ENCODE peak calls at places on chromosomes 13 and 19, in six cellular contexts. One of them, this sample, is unnamed.
A peak's percentile ranks its signal among the peaks of the same experiment; 100 is the strongest.

GRCh38 chr13:71864094-71864980 is 2.7 kb downstream of the DACH1 start:
- DNase-seq in hepatocyte: peak; percentile 61
- DNase-seq in GM23248: no peak
- DNase-seq in fibroblast of lung: peak; percentile 43
- DNase-seq in astrocyte: no peak
- DNase-seq in IMR-90: no peak
- DNase-seq in this sample: no peak

GRCh38 chr13:77480071-77480470 is 55.4 kb upstream of the SCEL start:
- DNase-seq in hepatocyte: peak; percentile 14
- DNase-seq in GM23248: no peak
- DNase-seq in fibroblast of lung: peak; percentile 2
- DNase-seq in astrocyte: no peak
- DNase-seq in IMR-90: no peak
- DNase-seq in this sample: no peak

GRCh38 chr19:41479757-41480191 is 36.8 kb downstream of the ERICH4 start:
- DNase-seq in hepatocyte: no peak
- DNase-seq in GM23248: no peak
- DNase-seq in fibroblast of lung: no peak
- DNase-seq in astrocyte: no peak
- DNase-seq in IMR-90: no peak
- DNase-seq in this sample: no peak

GRCh38 chr19:31911577-31911976 is 433.8 kb upstream of the ZNF507 start:
- DNase-seq in hepatocyte: no peak
- DNase-seq in GM23248: no peak
- DNase-seq in fibroblast of lung: no peak
- DNase-seq in astrocyte: no peak
- DNase-seq in IMR-90: no peak
- DNase-seq in this sample: no peak

GRCh38 chr13:112097770-112098169 is 30.8 kb downstream of the SOX1 start:
- DNase-seq in hepatocyte: no peak
- DNase-seq in GM23248: no peak
- DNase-seq in fibroblast of lung: no peak
- DNase-seq in astrocyte: no peak
- DNase-seq in IMR-90: no peak
- DNase-seq in this sample: no peak

GRCh38 chr13:28566283-28566682 is 71.4 kb upstream of the FLT1 start:
- DNase-seq in hepatocyte: no peak
- DNase-seq in GM23248: no peak
- DNase-seq in fibroblast of lung: no peak
- DNase-seq in astrocyte: no peak
- DNase-seq in IMR-90: no peak
- DNase-seq in this sample: no peak

GRCh38 chr13:110249326-110249725 is 57.6 kb downstream of the COL4A1 start:
- DNase-seq in hepatocyte: no peak
- DNase-seq in GM23248: no peak
- DNase-seq in fibroblast of lung: no peak
- DNase-seq in astrocyte: no peak
- DNase-seq in IMR-90: no peak
- DNase-seq in this sample: no peak

GRCh38 chr19:57262044-57262443 is 18.2 kb upstream of the ZNF460 start:
- DNase-seq in hepatocyte: no peak
- DNase-seq in GM23248: no peak
- DNase-seq in fibroblast of lung: no peak
- DNase-seq in astrocyte: no peak
- DNase-seq in IMR-90: no peak
- DNase-seq in this sample: no peak

GRCh38 chr19:41994521-41994971 is 516 bp upstream of the ATP1A3 start:
- DNase-seq in hepatocyte: no peak
- DNase-seq in GM23248: no peak
- DNase-seq in fibroblast of lung: no peak
- DNase-seq in astrocyte: no peak
- DNase-seq in IMR-90: no peak
- DNase-seq in this sample: peak; percentile 54

GRCh38 chr13:30033681-30034447 is 183.4 kb upstream of the UBL3 start:
- DNase-seq in hepatocyte: peak; percentile 50
- DNase-seq in GM23248: peak; percentile 96
- DNase-seq in fibroblast of lung: peak; percentile 82
- DNase-seq in astrocyte: peak; percentile 97
- DNase-seq in IMR-90: peak; percentile 97
- DNase-seq in this sample: no peak

GRCh38 chr19:48120505-48120904 is 9.9 kb upstream of the PLA2G4C start:
- DNase-seq in hepatocyte: no peak
- DNase-seq in GM23248: peak; percentile 32
- DNase-seq in fibroblast of lung: no peak
- DNase-seq in astrocyte: no peak
- DNase-seq in IMR-90: no peak
- DNase-seq in this sample: no peak

GRCh38 chr19:29843180-29844051 is 31.6 kb downstream of the CCNE1 start:
- DNase-seq in hepatocyte: peak; percentile 76
- DNase-seq in GM23248: peak; percentile 40
- DNase-seq in fibroblast of lung: peak; percentile 12
- DNase-seq in astrocyte: no peak
- DNase-seq in IMR-90: no peak
- DNase-seq in this sample: no peak

GRCh38 chr19:5048091-5048726 is 79.3 kb downstream of the KDM4B start:
- DNase-seq in hepatocyte: peak; percentile 89
- DNase-seq in GM23248: peak; percentile 92
- DNase-seq in fibroblast of lung: peak; percentile 72
- DNase-seq in astrocyte: peak; percentile 49
- DNase-seq in IMR-90: peak; percentile 67
- DNase-seq in this sample: peak; percentile 89

GRCh38 chr19:47026156-47026555 is 6.5 kb downstream of the NPAS1 start:
- DNase-seq in hepatocyte: no peak
- DNase-seq in GM23248: no peak
- DNase-seq in fibroblast of lung: no peak
- DNase-seq in astrocyte: no peak
- DNase-seq in IMR-90: no peak
- DNase-seq in this sample: no peak
- H3K4me2 ChIP-seq in hepatocyte: no peak overlapping the region
- H3K4me2 ChIP-seq in GM23248: no peak overlapping the region
- H3K4me2 ChIP-seq in fibroblast of lung: no peak overlapping the region
- H3K4me2 ChIP-seq in astrocyte: no peak overlapping the region
- H3K4me2 ChIP-seq in IMR-90: no peak overlapping the region
- H3K4me2 ChIP-seq in this sample: no peak overlapping the region

DNA sequence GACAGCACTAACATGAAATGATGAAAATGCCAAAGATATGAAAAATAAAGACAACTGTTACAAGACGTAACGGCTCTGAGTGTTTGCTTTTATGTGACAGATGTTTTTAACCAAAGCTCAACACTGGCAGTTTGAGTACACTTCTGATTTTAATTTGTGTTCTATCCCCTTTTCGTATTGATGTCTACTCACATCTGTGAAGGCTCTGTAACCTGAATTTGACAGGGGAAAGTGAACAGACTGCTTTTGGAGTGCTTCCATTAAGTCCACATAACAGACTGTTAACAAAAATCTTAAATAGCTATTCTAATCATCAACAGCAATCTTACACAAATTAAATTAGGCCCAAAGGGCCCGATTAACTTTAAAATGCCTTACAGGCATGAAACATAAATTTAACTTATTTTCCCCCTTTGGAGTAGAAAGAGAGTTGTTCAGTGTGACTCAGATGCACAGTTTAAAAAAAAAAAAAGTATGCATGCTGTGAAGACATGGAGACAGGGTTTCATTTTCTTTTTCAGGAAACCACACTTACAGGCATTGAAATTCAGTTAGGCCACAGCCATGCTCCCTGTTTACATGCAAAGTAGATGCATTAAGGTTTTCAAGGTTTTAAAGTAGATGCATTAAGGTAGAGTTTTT is 16.3 kb upstream of the RNASEH2B start:
- DNase-seq in hepatocyte: no peak
- DNase-seq in GM23248: peak; percentile 45
- DNase-seq in fibroblast of lung: peak; percentile 51
- DNase-seq in astrocyte: peak; percentile 16
- DNase-seq in IMR-90: peak; percentile 19
- DNase-seq in this sample: no peak
- H3K4me1 ChIP-seq in hepatocyte: peaks cover 7% of the 10 kb centered on the region
- H3K4me1 ChIP-seq in GM23248: peaks cover 4% of the 10 kb centered on the region
- H3K4me1 ChIP-seq in fibroblast of lung: no peaks in the 10 kb centered on the region
- H3K4me1 ChIP-seq in astrocyte: no peaks in the 10 kb centered on the region
- H3K4me1 ChIP-seq in IMR-90: no peaks in the 10 kb centered on the region
- H3K4me1 ChIP-seq in this sample: peaks cover 15% of the 10 kb centered on the region

DNA sequence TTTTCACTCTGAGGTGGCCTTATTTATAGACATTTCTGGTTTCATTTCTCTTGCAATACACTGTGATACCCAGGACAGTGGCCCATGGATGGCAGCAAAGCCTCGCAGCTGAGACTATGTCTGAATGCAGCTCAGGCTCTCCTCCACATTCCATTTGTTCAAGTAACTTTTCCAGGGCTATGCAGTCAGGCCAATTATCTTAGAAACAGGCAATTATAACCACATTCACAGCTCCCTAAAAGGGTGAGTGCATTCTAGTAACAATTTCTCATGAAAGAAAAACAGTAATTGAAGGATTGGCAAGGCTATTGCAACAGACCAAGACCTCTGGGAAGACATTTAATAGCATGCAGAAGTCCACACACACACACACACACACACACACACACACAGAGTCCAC is 264.0 kb downstream of the TBC1D4 start:
- DNase-seq in hepatocyte: no peak
- DNase-seq in GM23248: peak; percentile 57
- DNase-seq in fibroblast of lung: peak; percentile 28
- DNase-seq in astrocyte: peak; percentile 77
- DNase-seq in IMR-90: peak; percentile 4
- DNase-seq in this sample: no peak
- H3K27me3 ChIP-seq in hepatocyte: no peaks in the 10 kb centered on the region
- H3K27me3 ChIP-seq in GM23248: peaks cover 3% of the 10 kb centered on the region
- H3K27me3 ChIP-seq in fibroblast of lung: no peaks in the 10 kb centered on the region
- H3K27me3 ChIP-seq in astrocyte: no peaks in the 10 kb centered on the region
- H3K27me3 ChIP-seq in IMR-90: peaks cover 25% of the 10 kb centered on the region
- H3K27me3 ChIP-seq in this sample: no peaks in the 10 kb centered on the region

DNA sequence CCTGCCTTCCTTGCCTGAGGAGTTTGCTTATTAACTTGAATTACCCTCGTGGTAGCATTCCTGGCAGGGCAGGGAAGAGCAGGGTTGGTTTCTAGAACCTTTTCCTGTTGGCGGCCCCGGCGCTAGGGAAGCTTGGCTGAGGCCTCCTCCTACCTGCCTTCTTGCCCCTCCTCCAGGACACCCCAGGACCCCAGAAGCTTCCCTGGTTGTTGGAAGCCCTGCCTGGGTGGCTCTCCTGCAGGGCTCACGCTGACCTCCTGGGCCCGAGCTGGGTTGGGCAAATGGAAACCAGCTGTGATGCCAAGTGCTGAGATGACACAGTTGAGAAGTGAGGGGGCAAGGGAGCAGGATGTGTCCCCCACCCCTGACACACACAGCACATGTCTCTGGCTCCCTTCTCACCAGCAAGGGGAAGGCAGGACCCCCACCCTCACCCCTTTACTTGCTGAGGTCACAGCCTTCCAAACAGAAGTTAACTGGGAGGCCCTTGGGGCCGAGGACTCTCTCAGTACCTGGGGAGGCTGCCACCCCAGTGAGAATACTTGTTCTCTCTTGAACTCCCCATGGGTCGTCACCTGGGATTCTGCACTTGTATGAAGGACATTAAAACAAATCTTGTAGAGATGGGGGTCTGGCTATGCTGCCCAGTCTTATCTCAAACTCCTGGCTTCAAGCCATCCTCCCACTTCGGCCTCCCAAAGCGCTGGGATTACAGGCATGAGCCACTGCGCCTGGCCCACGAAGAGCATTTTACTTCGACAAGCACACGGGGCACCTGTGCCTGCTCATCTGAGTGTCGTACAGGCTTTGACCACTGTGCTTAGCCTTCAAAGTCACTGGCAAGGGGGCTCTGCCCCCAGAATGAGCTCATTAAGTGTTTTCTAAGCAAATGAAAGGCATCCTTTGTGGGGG is 10.5 kb downstream of the CEBPA start:
- DNase-seq in hepatocyte: peak; percentile 72
- DNase-seq in GM23248: no peak
- DNase-seq in fibroblast of lung: no peak
- DNase-seq in astrocyte: no peak
- DNase-seq in IMR-90: no peak
- DNase-seq in this sample: no peak
- H3K4me2 ChIP-seq in hepatocyte: no peak overlapping the region
- H3K4me2 ChIP-seq in GM23248: peak overlapping the region; percentile 61
- H3K4me2 ChIP-seq in fibroblast of lung: no peak overlapping the region
- H3K4me2 ChIP-seq in astrocyte: no peak overlapping the region
- H3K4me2 ChIP-seq in IMR-90: no peak overlapping the region
- H3K4me2 ChIP-seq in this sample: no peak overlapping the region

DNA sequence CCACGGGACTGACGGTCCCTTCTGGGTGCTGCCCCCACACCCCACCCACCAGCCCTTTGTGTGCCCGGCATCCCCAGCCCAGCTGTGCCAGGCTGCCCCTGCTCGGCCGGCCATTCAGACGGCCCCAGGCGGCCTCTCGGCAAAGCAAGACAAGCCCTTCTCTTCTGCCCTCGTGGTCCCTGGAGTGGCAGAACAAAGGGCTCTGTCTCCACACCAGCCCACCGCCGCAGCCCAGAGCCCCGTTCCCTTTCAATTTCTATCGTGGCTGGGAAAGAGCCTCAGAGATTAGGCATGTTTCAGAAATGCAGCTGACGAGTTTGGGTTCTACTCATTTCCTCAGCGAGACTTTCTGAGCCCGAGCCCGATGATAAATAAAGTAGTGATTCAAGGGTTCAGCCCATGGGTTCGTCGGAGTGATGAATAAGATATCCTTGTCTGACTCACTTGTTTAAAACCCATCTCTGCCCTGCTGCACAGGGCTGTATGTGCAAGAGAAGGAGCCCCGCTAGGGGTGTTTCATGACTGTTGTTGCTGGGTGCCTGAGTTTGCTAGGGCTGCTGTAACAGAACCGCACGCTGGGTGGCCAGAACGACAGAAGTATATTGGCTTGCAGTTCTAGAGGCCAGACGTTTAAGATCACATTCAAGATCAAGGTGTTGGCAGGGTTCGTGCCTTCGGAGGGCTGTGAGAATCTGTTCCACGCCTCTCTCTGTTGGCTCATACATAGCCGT is 4.3 kb downstream of the MYO9B start:
- DNase-seq in hepatocyte: peak; percentile 80
- DNase-seq in GM23248: peak; percentile 100
- DNase-seq in fibroblast of lung: peak; percentile 99
- DNase-seq in astrocyte: peak; percentile 98
- DNase-seq in IMR-90: peak; percentile 99
- DNase-seq in this sample: peak; percentile 46
- H3K4me1 ChIP-seq in hepatocyte: peaks cover 9% of the 10 kb centered on the region
- H3K4me1 ChIP-seq in GM23248: peaks cover 25% of the 10 kb centered on the region
- H3K4me1 ChIP-seq in fibroblast of lung: peaks cover 26% of the 10 kb centered on the region
- H3K4me1 ChIP-seq in astrocyte: peaks cover 35% of the 10 kb centered on the region
- H3K4me1 ChIP-seq in IMR-90: peaks cover 18% of the 10 kb centered on the region
- H3K4me1 ChIP-seq in this sample: peaks cover 56% of the 10 kb centered on the region

DNA sequence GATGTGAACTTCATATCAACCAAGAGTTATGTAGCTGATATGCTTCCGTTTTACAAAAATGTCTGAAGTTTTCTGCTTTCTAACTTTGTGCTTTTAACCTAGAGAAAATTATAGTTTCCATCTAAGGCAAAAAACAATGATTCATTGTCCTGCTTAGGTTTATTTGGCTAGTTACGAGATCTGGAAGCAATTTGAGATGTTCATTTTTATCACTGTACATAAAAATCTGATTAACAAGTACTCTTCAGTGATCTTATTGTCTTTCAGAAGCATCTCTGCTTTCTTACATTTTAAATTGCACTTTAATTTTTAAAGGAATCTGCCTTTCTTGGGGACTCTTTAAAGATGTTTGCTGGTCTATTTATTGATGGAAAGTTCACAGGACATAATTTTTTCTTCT is 188.1 kb downstream of the RFC3 start:
- DNase-seq in hepatocyte: no peak
- DNase-seq in GM23248: no peak
- DNase-seq in fibroblast of lung: no peak
- DNase-seq in astrocyte: no peak
- DNase-seq in IMR-90: no peak
- DNase-seq in this sample: no peak
- H3K27me3 ChIP-seq in hepatocyte: no peaks in the 10 kb centered on the region
- H3K27me3 ChIP-seq in GM23248: no peaks in the 10 kb centered on the region
- H3K27me3 ChIP-seq in fibroblast of lung: no peaks in the 10 kb centered on the region
- H3K27me3 ChIP-seq in astrocyte: no peaks in the 10 kb centered on the region
- H3K27me3 ChIP-seq in IMR-90: no peaks in the 10 kb centered on the region
- H3K27me3 ChIP-seq in this sample: no peaks in the 10 kb centered on the region

This sample was measured in Karpas-422.